ENCODE peak calls at places on chromosomes 3 and 15, in ten cellular contexts. L, Y, B, S, G, U, Q, V, D and N are unnamed samples.
A peak's percentile ranks its signal among the peaks of the same experiment; 100 is the strongest.

GRCh38 chr15:77187751-77188464 is 117.0 kb upstream of the TSPAN3 start:
- DNase-seq in L (no peak), Y (peak; percentile 86), V (no peak), B (no peak), S (no peak), G (no peak), U (peak; percentile 64), D (peak; percentile 26), Q (peak; percentile 54), N (no peak)

GRCh38 chr3:82157952-82158351 is 396.5 kb upstream of the GBE1 start:
- DNase-seq in L (no peak), S (no peak), U (peak; percentile 89), G (no peak), B (no peak), Q (no peak), V (no peak), Y (peak; percentile 56), D (peak; percentile 17), N (no peak)

GRCh38 chr15:57323299-57323805 is 53.0 kb upstream of the CGNL1 start:
- DNase-seq in U (no peak), D (no peak), L (no peak), S (no peak), Q (no peak), G (no peak), Y (no peak), B (no peak), V (no peak), N (no peak)

GRCh38 chr15:96330064-96330449 is 443 bp upstream of the NR2F2 start:
- DNase-seq in V (peak; percentile 68), S (peak; percentile 90), Q (no peak), U (peak; percentile 88), B (peak; percentile 60), D (peak; percentile 87), L (no peak), Y (peak; percentile 87), G (no peak), N (no peak)

GRCh38 chr3:23959147-23959900 is 14.2 kb downstream of the NR1D2 start:
- DNase-seq in S (no peak), L (no peak), Y (peak; percentile 83), G (no peak), Q (no peak), D (peak; percentile 83), V (no peak), B (no peak), U (peak; percentile 94), N (no peak)

GRCh38 chr15:77183066-77183465 is 112.2 kb upstream of the TSPAN3 start:
- DNase-seq in D (no peak), L (no peak), U (no peak), G (no peak), Q (no peak), B (no peak), V (no peak), Y (no peak), S (no peak), N (no peak)

GRCh38 chr15:40955930-40956542 is 2.8 kb downstream of the CHAC1 start:
- DNase-seq in Y (no peak), L (no peak), D (no peak), U (peak; percentile 26), S (no peak), B (no peak), G (no peak), V (no peak), Q (no peak), N (no peak)

GRCh38 chr3:38334656-38335055 is 11.9 kb upstream of the XYLB start:
- DNase-seq in Y (peak; percentile 48), L (no peak), S (no peak), V (no peak), B (no peak), U (peak; percentile 78), D (peak; percentile 75), Q (no peak), G (no peak), N (no peak)

GRCh38 chr3:122974764-122975162 is 52.8 kb downstream of the SEMA5B start:
- DNase-seq in Y (peak; percentile 63), U (peak; percentile 54), D (peak; percentile 71), B (no peak), G (no peak), S (no peak), L (no peak), Q (no peak), V (no peak), N (no peak)

GRCh38 chr3:37992271-37993066 is 1.9 kb downstream of the VILL start:
- DNase-seq in S (no peak), Q (peak; percentile 90), B (no peak), G (no peak), U (no peak), Y (no peak), V (no peak), D (no peak), L (no peak), N (peak; percentile 76)

GRCh38 chr3:156558389-156558788 is 3.5 kb upstream of the SSR3 start:
- DNase-seq in V (no peak), Y (no peak), G (no peak), D (no peak), U (no peak), Q (no peak), L (no peak), S (no peak), B (no peak), N (no peak)

GRCh38 chr3:161694682-161695586 is 198.3 kb downstream of the OTOL1 start:
- DNase-seq in Y (no peak), Q (no peak), G (no peak), L (no peak), B (no peak), V (no peak), S (no peak), U (no peak), D (no peak), N (no peak)

GRCh38 chr3:151765685-151766084 is 32.0 kb downstream of the AADACL2 start:
- DNase-seq in D (peak; percentile 4), G (no peak), B (no peak), L (no peak), Q (no peak), U (peak; percentile 37), Y (peak; percentile 15), V (no peak), S (no peak), N (no peak)

GRCh38 chr15:45146405-45146804 is 16.6 kb downstream of the DUOX1 start:
- DNase-seq in V (no peak), D (no peak), S (no peak), Y (no peak), Q (no peak), U (peak; percentile 14), L (no peak), B (no peak), G (no peak), N (no peak)

GRCh38 chr3:16427309-16427965 is 86.1 kb downstream of the RFTN1 start:
- DNase-seq in S (no peak), U (peak; percentile 98), G (no peak), B (no peak), L (no peak), Q (peak; percentile 40), D (peak; percentile 85), Y (peak; percentile 97), V (no peak), N (no peak)

GRCh38 chr3:153070153-153070868 is 91.7 kb upstream of the RAP2B start:
- DNase-seq in U (peak; percentile 79), S (no peak), V (no peak), Y (peak; percentile 68), Q (no peak), B (no peak), L (no peak), D (peak; percentile 52), G (no peak), N (no peak)

GRCh38 chr3:108096506-108097325 is 5.9 kb upstream of the CD47 start:
- DNase-seq in Y (no peak), D (no peak), U (peak; percentile 18), V (no peak), L (no peak), Q (no peak), B (no peak), S (no peak), G (no peak), N (no peak)

GRCh38 chr3:181623924-181624694 is 87.6 kb upstream of the SOX2 start:
- DNase-seq in V (no peak), S (no peak), B (peak; percentile 59), D (peak; percentile 75), G (no peak), U (peak; percentile 19), Y (peak; percentile 46), L (no peak), Q (no peak), N (no peak)